ENCODE peak calls at places on chromosomes 12 and 14, in six cellular contexts. B is K562, Z is HCT116, M is GM12878, I is SK-N-SH, P is H1. A is an unnamed sample.
A peak's percentile ranks its signal among the peaks of the same experiment; 100 is the strongest.

GRCh38 chr14:49995162-49995561 is 102.3 kb downstream of the ARF6 start:
- DNase-seq in B (no peak), Z (no peak), M (no peak), I (no peak), P (no peak), A (no peak)

GRCh38 chr12:27984275-27984674 is 11.7 kb upstream of the PTHLH start:
- DNase-seq in B (peak; percentile 27), Z (no peak), M (no peak), I (no peak), P (no peak), A (no peak)

GRCh38 chr12:100154472-100155247 is 12.0 kb upstream of the BLTP3B start:
- DNase-seq in B (peak; percentile 71), Z (peak; percentile 62), M (no peak), I (peak; percentile 72), P (peak; percentile 79), A (peak; percentile 79)

GRCh38 chr12:123024819-123025391 is 44.4 kb downstream of the ARL6IP4 start:
- DNase-seq in B (no peak), Z (no peak), M (no peak), I (no peak), P (no peak), A (no peak)

GRCh38 chr14:29716150-29716549 is 211.5 kb downstream of the PRKD1 start:
- DNase-seq in B (no peak), Z (no peak), M (no peak), I (no peak), P (no peak), A (no peak)

GRCh38 chr12:47219243-47219642 is 139.5 kb upstream of the AMIGO2 start:
- DNase-seq in B (no peak), Z (no peak), M (no peak), I (no peak), P (no peak), A (no peak)

GRCh38 chr12:124673881-124674617 is 106.6 kb upstream of the NCOR2 start:
- DNase-seq in B (no peak), Z (no peak), M (no peak), I (peak; percentile 92), P (no peak), A (no peak)

GRCh38 chr12:80017261-80017870 is 82.0 kb upstream of the OTOGL start:
- DNase-seq in B (no peak), Z (no peak), M (no peak), I (no peak), P (no peak), A (no peak)

GRCh38 chr12:50647479-50647878 is 116.4 kb upstream of the ATF1 start:
- DNase-seq in B (no peak), Z (peak; percentile 72), M (no peak), I (no peak), P (no peak), A (no peak)

GRCh38 chr12:14066021-14066420 is 84.6 kb upstream of the GRIN2B start:
- DNase-seq in B (no peak), Z (peak; percentile 45), M (no peak), I (no peak), P (no peak), A (no peak)

GRCh38 chr14:104865069-104865630 is at the start of gene CEP170B:
- DNase-seq in B (peak; percentile 86), Z (no peak), M (no peak), I (peak; percentile 95), P (no peak), A (peak; percentile 85)

GRCh38 chr14:77580964-77581505 is 35.4 kb downstream of the SPTLC2 start:
- DNase-seq in B (no peak), Z (no peak), M (peak; percentile 66), I (peak; percentile 38), P (no peak), A (peak; percentile 39)

GRCh38 chr12:57166971-57167371 is 19.6 kb upstream of the LRP1-AS start:
- DNase-seq in B (peak; percentile 45), Z (no peak), M (no peak), I (no peak), P (no peak), A (no peak)

GRCh38 chr12:6367065-6367968 is 8.0 kb downstream of the SCNN1A start:
- DNase-seq in B (no peak), Z (no peak), M (peak; percentile 39), I (peak; percentile 55), P (no peak), A (no peak)

GRCh38 chr12:10101648-10102220 is 2.9 kb upstream of the CLEC1A start:
- DNase-seq in B (no peak), Z (no peak), M (no peak), I (no peak), P (no peak), A (no peak)

GRCh38 chr12:66538970-66539369 is 139.9 kb downstream of the GRIP1 start:
- DNase-seq in B (no peak), Z (no peak), M (no peak), I (no peak), P (peak; percentile 34), A (no peak)

GRCh38 chr12:52006726-52007157 is at the start of gene TAMALIN:
- DNase-seq in B (peak; percentile 81), Z (no peak), M (no peak), I (peak; percentile 97), P (no peak), A (no peak)

GRCh38 chr12:78555802-78556201 is 308.8 kb upstream of the SYT1 start:
- DNase-seq in B (no peak), Z (no peak), M (no peak), I (no peak), P (no peak), A (no peak)

GRCh38 chr12:24596768-24597388 is 352.0 kb downstream of the BCAT1 start:
- DNase-seq in B (peak; percentile 13), Z (no peak), M (no peak), I (peak; percentile 59), P (no peak), A (peak; percentile 38)

GRCh38 chr12:109757671-109758265 is 44.1 kb downstream of the FAM222A start:
- DNase-seq in B (no peak), Z (no peak), M (no peak), I (peak; percentile 7), P (no peak), A (no peak)

GRCh38 chr12:28787151-28787550 is 361.9 kb upstream of the FAR2 start:
- DNase-seq in B (no peak), Z (no peak), M (no peak), I (no peak), P (no peak), A (no peak)

GRCh38 chr12:31218203-31219025 is 107.5 kb downstream of the SINHCAF start:
- DNase-seq in B (no peak), Z (no peak), M (no peak), I (no peak), P (no peak), A (no peak)

GRCh38 chr14:103923863-103924262 is 4.4 kb upstream of the TDRD9 start:
- DNase-seq in B (no peak), Z (no peak), M (no peak), I (peak; percentile 81), P (no peak), A (no peak)

GRCh38 chr12:21456291-21456780 is 18.9 kb downstream of the PYROXD1 start:
- DNase-seq in B (no peak), Z (no peak), M (no peak), I (no peak), P (no peak), A (no peak)

GRCh38 chr12:21451529-21451928 is 14.1 kb downstream of the PYROXD1 start:
- DNase-seq in B (no peak), Z (no peak), M (no peak), I (no peak), P (no peak), A (no peak)

GRCh38 chr12:21453312-21453852 is 15.9 kb downstream of the PYROXD1 start:
- DNase-seq in B (no peak), Z (no peak), M (peak; percentile 35), I (no peak), P (no peak), A (no peak)
- TF ChIP-seq JUND in B (no peak), Z (no peak), M (no peak), I (no peak), P (no peak), A (no peak)

DNA sequence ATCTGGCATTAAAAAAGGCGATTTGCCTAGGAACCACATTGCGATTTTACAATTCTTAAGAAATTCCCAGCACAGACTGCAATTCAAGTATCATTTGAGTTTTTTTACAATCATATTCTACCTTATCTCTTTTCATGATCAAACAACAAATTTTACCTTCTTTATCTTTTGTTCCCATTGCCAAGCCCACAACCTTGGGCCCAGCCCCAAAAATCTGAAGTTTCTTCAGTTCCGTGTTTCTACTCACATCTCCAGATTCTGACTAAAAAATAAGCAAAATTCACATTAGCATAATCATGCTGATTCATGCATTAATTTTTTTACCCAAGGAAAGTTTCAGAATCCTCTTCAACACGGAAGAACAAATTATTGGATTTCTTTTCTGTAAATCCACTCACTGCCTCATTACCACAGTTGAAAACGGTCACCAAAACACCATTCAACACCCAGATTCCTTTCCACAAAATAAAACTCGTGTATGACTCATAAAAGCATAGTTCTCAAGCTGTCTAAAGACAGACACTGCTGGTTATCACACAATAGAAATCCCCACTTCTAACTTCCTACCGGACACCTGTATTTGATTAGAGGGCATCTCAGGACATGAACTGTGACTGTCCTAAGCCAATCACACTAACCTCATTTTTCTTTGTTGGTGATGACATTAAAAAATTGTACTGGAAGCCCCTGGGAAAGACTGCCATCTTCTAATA is 32.7 kb downstream of the KDM5A start:
- DNase-seq in B (no peak), Z (no peak), M (no peak), I (peak; percentile 9), P (no peak), A (no peak)
- TF ChIP-seq JUND in B (no peak), Z (no peak), M (no peak), I (peak; percentile 16), P (no peak), A (no peak)

GRCh38 chr12:45235087-45236025 is 19.5 kb downstream of the ANO6 start:
- DNase-seq in B (no peak), Z (peak; percentile 62), M (no peak), I (no peak), P (no peak), A (peak; percentile 90)
- TF ChIP-seq JUND in B (no peak), Z (peak; percentile 95), M (no peak), I (no peak), P (peak; percentile 49), A (peak; percentile 52)

GRCh38 chr14:100889641-100890040 is 13.9 kb downstream of the RTL1 start:
- DNase-seq in B (no peak), Z (no peak), M (no peak), I (no peak), P (no peak), A (no peak)
- TF ChIP-seq JUND in B (no peak), Z (no peak), M (no peak), I (no peak), P (no peak), A (no peak)

DNA sequence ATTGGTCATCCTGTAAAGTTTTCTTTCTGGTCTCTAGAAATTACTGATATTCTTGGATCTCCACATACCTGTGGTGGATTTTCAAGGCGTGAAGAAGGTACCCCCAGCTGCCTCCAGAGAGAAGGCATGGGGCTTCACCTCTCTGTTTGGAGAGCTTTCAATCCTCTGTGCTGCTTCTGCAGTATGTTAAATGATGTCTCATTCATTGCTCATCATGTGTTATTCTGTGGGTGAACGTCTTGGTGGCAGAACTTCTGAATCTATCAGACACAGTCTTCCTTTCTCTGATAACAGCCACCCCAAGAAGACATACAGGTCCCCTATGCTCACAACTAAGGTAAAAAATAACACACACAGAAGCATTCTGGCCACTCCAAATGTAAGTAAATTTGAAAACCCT is 221.3 kb upstream of the TMEM260 start:
- DNase-seq in B (no peak), Z (no peak), M (no peak), I (no peak), P (no peak), A (no peak)
- TF ChIP-seq JUND in B (no peak), Z (no peak), M (no peak), I (no peak), P (no peak), A (no peak)

GRCh38 chr12:62767506-62767905 is 167.4 kb downstream of the PPM1H start:
- DNase-seq in B (no peak), Z (no peak), M (no peak), I (no peak), P (no peak), A (no peak)
- TF ChIP-seq JUND in B (no peak), Z (no peak), M (no peak), I (no peak), P (no peak), A (no peak)